ENCODE peak calls at places on chromosome 22, in seven cellular contexts. One of them, this sample, is unnamed.

GRCh38 chr22:47188337-47189055 is 426.0 kb downstream of the TBC1D22A start:
- DNase-seq in RKO: no peak
- DNase-seq in heart right ventricle: no peak
- DNase-seq in cardiac muscle cell: no peak
- DNase-seq in fibroblast of mammary gland: no peak
- DNase-seq in activated T-cell treated with anti-CD3 and anti-CD28 coated beads, Interleukin-2, amount 50 U/mL, for 72 hours: no peak
- DNase-seq in foreskin fibroblast: no peak
- DNase-seq in this sample: no peak

GRCh38 chr22:50569896-50570535 is 7.3 kb upstream of the SYCE3 start:
- DNase-seq in foreskin fibroblast: no peak
- DNase-seq in heart right ventricle: no peak
- DNase-seq in RKO: no peak
- DNase-seq in cardiac muscle cell: no peak
- DNase-seq in activated T-cell treated with anti-CD3 and anti-CD28 coated beads, Interleukin-2, amount 50 U/mL, for 72 hours: no peak
- DNase-seq in fibroblast of mammary gland: no peak
- DNase-seq in this sample: no peak

GRCh38 chr22:37255558-37256006 is 11.5 kb upstream of the RAC2 start:
- DNase-seq in heart right ventricle: no peak
- DNase-seq in foreskin fibroblast: no peak
- DNase-seq in RKO: no peak
- DNase-seq in cardiac muscle cell: no peak
- DNase-seq in fibroblast of mammary gland: no peak
- DNase-seq in activated T-cell treated with anti-CD3 and anti-CD28 coated beads, Interleukin-2, amount 50 U/mL, for 72 hours: no peak
- DNase-seq in this sample: no peak

GRCh38 chr22:38454361-38455062 is 487 bp downstream of the KCNJ4 start:
- DNase-seq in activated T-cell treated with anti-CD3 and anti-CD28 coated beads, Interleukin-2, amount 50 U/mL, for 72 hours: no peak
- DNase-seq in fibroblast of mammary gland: no peak
- DNase-seq in cardiac muscle cell: no peak
- DNase-seq in RKO: no peak
- DNase-seq in heart right ventricle: no peak
- DNase-seq in foreskin fibroblast: no peak
- DNase-seq in this sample: peak

GRCh38 chr22:21102659-21103267 is 57.0 kb downstream of the LRRC74B start:
- DNase-seq in heart right ventricle: peak
- DNase-seq in activated T-cell treated with anti-CD3 and anti-CD28 coated beads, Interleukin-2, amount 50 U/mL, for 72 hours: peak
- DNase-seq in foreskin fibroblast: peak
- DNase-seq in fibroblast of mammary gland: peak
- DNase-seq in cardiac muscle cell: peak
- DNase-seq in RKO: peak
- DNase-seq in this sample: peak

GRCh38 chr22:49789289-49790141 is 38.2 kb downstream of the BRD1 start:
- DNase-seq in RKO: no peak
- DNase-seq in cardiac muscle cell: peak
- DNase-seq in foreskin fibroblast: peak
- DNase-seq in fibroblast of mammary gland: peak
- DNase-seq in heart right ventricle: no peak
- DNase-seq in activated T-cell treated with anti-CD3 and anti-CD28 coated beads, Interleukin-2, amount 50 U/mL, for 72 hours: peak
- DNase-seq in this sample: peak

GRCh38 chr22:25658641-25659040 is 83.3 kb upstream of the MYO18B start:
- DNase-seq in foreskin fibroblast: no peak
- DNase-seq in RKO: no peak
- DNase-seq in activated T-cell treated with anti-CD3 and anti-CD28 coated beads, Interleukin-2, amount 50 U/mL, for 72 hours: no peak
- DNase-seq in cardiac muscle cell: peak
- DNase-seq in fibroblast of mammary gland: peak
- DNase-seq in heart right ventricle: no peak
- DNase-seq in this sample: no peak

GRCh38 chr22:28904211-28904808 is 20.9 kb downstream of the ZNRF3 start:
- DNase-seq in foreskin fibroblast: peak
- DNase-seq in RKO: no peak
- DNase-seq in fibroblast of mammary gland: peak
- DNase-seq in cardiac muscle cell: no peak
- DNase-seq in heart right ventricle: no peak
- DNase-seq in activated T-cell treated with anti-CD3 and anti-CD28 coated beads, Interleukin-2, amount 50 U/mL, for 72 hours: no peak
- DNase-seq in this sample: no peak

GRCh38 chr22:37542959-37543358 is 17.3 kb upstream of the CDC42EP1 start:
- DNase-seq in fibroblast of mammary gland: no peak
- DNase-seq in cardiac muscle cell: no peak
- DNase-seq in heart right ventricle: no peak
- DNase-seq in activated T-cell treated with anti-CD3 and anti-CD28 coated beads, Interleukin-2, amount 50 U/mL, for 72 hours: no peak
- DNase-seq in RKO: no peak
- DNase-seq in foreskin fibroblast: no peak
- DNase-seq in this sample: no peak

GRCh38 chr22:40276877-40277823 is 69.2 kb upstream of the ADSL start:
- DNase-seq in foreskin fibroblast: peak
- DNase-seq in cardiac muscle cell: peak
- DNase-seq in fibroblast of mammary gland: peak
- DNase-seq in heart right ventricle: peak
- DNase-seq in activated T-cell treated with anti-CD3 and anti-CD28 coated beads, Interleukin-2, amount 50 U/mL, for 72 hours: no peak
- DNase-seq in RKO: peak
- DNase-seq in this sample: no peak

GRCh38 chr22:23401910-23402274 is 178.2 kb downstream of the IGLL1 start:
- DNase-seq in RKO: no peak
- DNase-seq in foreskin fibroblast: no peak
- DNase-seq in activated T-cell treated with anti-CD3 and anti-CD28 coated beads, Interleukin-2, amount 50 U/mL, for 72 hours: no peak
- DNase-seq in heart right ventricle: no peak
- DNase-seq in fibroblast of mammary gland: no peak
- DNase-seq in cardiac muscle cell: no peak
- DNase-seq in this sample: no peak

GRCh38 chr22:43295173-43295572 is 48.0 kb downstream of the SCUBE1 start:
- DNase-seq in foreskin fibroblast: no peak
- DNase-seq in activated T-cell treated with anti-CD3 and anti-CD28 coated beads, Interleukin-2, amount 50 U/mL, for 72 hours: no peak
- DNase-seq in cardiac muscle cell: no peak
- DNase-seq in fibroblast of mammary gland: no peak
- DNase-seq in heart right ventricle: no peak
- DNase-seq in RKO: no peak
- DNase-seq in this sample: no peak

GRCh38 chr22:21834869-21835268 is 32.6 kb downstream of the MAPK1 start:
- DNase-seq in RKO: no peak
- DNase-seq in heart right ventricle: no peak
- DNase-seq in fibroblast of mammary gland: no peak
- DNase-seq in cardiac muscle cell: no peak
- DNase-seq in foreskin fibroblast: no peak
- DNase-seq in activated T-cell treated with anti-CD3 and anti-CD28 coated beads, Interleukin-2, amount 50 U/mL, for 72 hours: no peak
- DNase-seq in this sample: no peak

GRCh38 chr22:22408731-22409696 is 99.5 kb downstream of the ZNF280B start:
- DNase-seq in foreskin fibroblast: peak
- DNase-seq in activated T-cell treated with anti-CD3 and anti-CD28 coated beads, Interleukin-2, amount 50 U/mL, for 72 hours: no peak
- DNase-seq in cardiac muscle cell: peak
- DNase-seq in heart right ventricle: no peak
- DNase-seq in RKO: peak
- DNase-seq in fibroblast of mammary gland: peak
- DNase-seq in this sample: peak

GRCh38 chr22:50577987-50578775 is at the start of gene CPT1B:
- DNase-seq in RKO: no peak
- DNase-seq in fibroblast of mammary gland: peak
- DNase-seq in heart right ventricle: peak
- DNase-seq in activated T-cell treated with anti-CD3 and anti-CD28 coated beads, Interleukin-2, amount 50 U/mL, for 72 hours: no peak
- DNase-seq in cardiac muscle cell: peak
- DNase-seq in foreskin fibroblast: peak
- DNase-seq in this sample: no peak

GRCh38 chr22:49668402-49668801 is 159.3 kb downstream of the BRD1 start:
- DNase-seq in RKO: no peak
- DNase-seq in activated T-cell treated with anti-CD3 and anti-CD28 coated beads, Interleukin-2, amount 50 U/mL, for 72 hours: no peak
- DNase-seq in fibroblast of mammary gland: no peak
- DNase-seq in cardiac muscle cell: no peak
- DNase-seq in foreskin fibroblast: no peak
- DNase-seq in heart right ventricle: no peak
- DNase-seq in this sample: no peak

GRCh38 chr22:35971418-35972119 is 57.1 kb downstream of the RBFOX2 start:
- DNase-seq in foreskin fibroblast: peak
- DNase-seq in heart right ventricle: peak
- DNase-seq in RKO: no peak
- DNase-seq in fibroblast of mammary gland: peak
- DNase-seq in activated T-cell treated with anti-CD3 and anti-CD28 coated beads, Interleukin-2, amount 50 U/mL, for 72 hours: no peak
- DNase-seq in cardiac muscle cell: peak
- DNase-seq in this sample: no peak

GRCh38 chr22:43901976-43902643 is 10.3 kb upstream of the PNPLA5 start:
- DNase-seq in RKO: peak
- DNase-seq in cardiac muscle cell: no peak
- DNase-seq in activated T-cell treated with anti-CD3 and anti-CD28 coated beads, Interleukin-2, amount 50 U/mL, for 72 hours: no peak
- DNase-seq in foreskin fibroblast: peak
- DNase-seq in heart right ventricle: no peak
- DNase-seq in fibroblast of mammary gland: peak
- DNase-seq in this sample: no peak

GRCh38 chr22:23696326-23696851 is 5.6 kb downstream of the RGL4 start:
- DNase-seq in fibroblast of mammary gland: no peak
- DNase-seq in RKO: no peak
- DNase-seq in foreskin fibroblast: no peak
- DNase-seq in cardiac muscle cell: peak
- DNase-seq in activated T-cell treated with anti-CD3 and anti-CD28 coated beads, Interleukin-2, amount 50 U/mL, for 72 hours: peak
- DNase-seq in heart right ventricle: no peak
- DNase-seq in this sample: no peak

GRCh38 chr22:37314315-37315046 is 32.2 kb downstream of the CYTH4 start:
- DNase-seq in fibroblast of mammary gland: no peak
- DNase-seq in foreskin fibroblast: no peak
- DNase-seq in RKO: no peak
- DNase-seq in activated T-cell treated with anti-CD3 and anti-CD28 coated beads, Interleukin-2, amount 50 U/mL, for 72 hours: peak
- DNase-seq in cardiac muscle cell: peak
- DNase-seq in heart right ventricle: no peak
- DNase-seq in this sample: no peak

GRCh38 chr22:45460288-45461109 is 42.2 kb upstream of the FBLN1 start:
- DNase-seq in cardiac muscle cell: peak
- DNase-seq in activated T-cell treated with anti-CD3 and anti-CD28 coated beads, Interleukin-2, amount 50 U/mL, for 72 hours: no peak
- DNase-seq in heart right ventricle: peak
- DNase-seq in RKO: no peak
- DNase-seq in fibroblast of mammary gland: peak
- DNase-seq in foreskin fibroblast: peak
- DNase-seq in this sample: no peak

GRCh38 chr22:29723766-29724165 is 4.0 kb downstream of the CABP7 start:
- DNase-seq in heart right ventricle: no peak
- DNase-seq in foreskin fibroblast: no peak
- DNase-seq in cardiac muscle cell: no peak
- DNase-seq in RKO: no peak
- DNase-seq in activated T-cell treated with anti-CD3 and anti-CD28 coated beads, Interleukin-2, amount 50 U/mL, for 72 hours: no peak
- DNase-seq in fibroblast of mammary gland: no peak
- DNase-seq in this sample: no peak

GRCh38 chr22:33274214-33274828 is 216.1 kb upstream of the SYN3 start:
- DNase-seq in RKO: no peak
- DNase-seq in foreskin fibroblast: no peak
- DNase-seq in fibroblast of mammary gland: peak
- DNase-seq in activated T-cell treated with anti-CD3 and anti-CD28 coated beads, Interleukin-2, amount 50 U/mL, for 72 hours: peak
- DNase-seq in cardiac muscle cell: peak
- DNase-seq in heart right ventricle: no peak
- DNase-seq in this sample: no peak